ENCODE peak calls at places on chromosome 11, in nine cellular contexts. One of them, this sample, is unnamed.
A peak's percentile ranks its signal among the peaks of the same experiment; 100 is the strongest.

GRCh38 chr11:11407065-11407737 is 54.2 kb upstream of the CSNK2A3 start:
- DNase-seq in effector CD4-positive, alpha-beta T cell: no peak
- DNase-seq in stimulated activated CD8-positive, alpha-beta memory T cell treated with anti-CD3 and anti-CD28 coated beads, Interleukin-7, amount 100 ng/mL, for 1 hour: no peak
- DNase-seq in NCI-H1092 treated with DMSO at 0.1 percent for 48 hours: peak; percentile 95
- DNase-seq in CD8-positive, alpha-beta memory T cell: no peak
- DNase-seq in activated CD8-positive, alpha-beta memory T cell treated with anti-CD3 and anti-CD28 coated beads, Interleukin-2, amount 50 U/mL, for 4 hours: no peak
- DNase-seq in NCI-H187: peak; percentile 95
- DNase-seq in activated naive CD4-positive, alpha-beta T cell: no peak
- DNase-seq in cardiac fibroblast: no peak
- DNase-seq in this sample: no peak

GRCh38 chr11:27694992-27695391 is 5.3 kb downstream of the BDNF start:
- DNase-seq in NCI-H187: no peak
- DNase-seq in activated CD8-positive, alpha-beta memory T cell treated with anti-CD3 and anti-CD28 coated beads, Interleukin-2, amount 50 U/mL, for 4 hours: no peak
- DNase-seq in activated naive CD4-positive, alpha-beta T cell: no peak
- DNase-seq in NCI-H1092 treated with DMSO at 0.1 percent for 48 hours: peak; percentile 29
- DNase-seq in stimulated activated CD8-positive, alpha-beta memory T cell treated with anti-CD3 and anti-CD28 coated beads, Interleukin-7, amount 100 ng/mL, for 1 hour: no peak
- DNase-seq in effector CD4-positive, alpha-beta T cell: no peak
- DNase-seq in cardiac fibroblast: peak; percentile 64
- DNase-seq in CD8-positive, alpha-beta memory T cell: no peak
- DNase-seq in this sample: peak; percentile 21

GRCh38 chr11:30919389-30920172 is 333.4 kb upstream of the MPPED2 start:
- DNase-seq in stimulated activated CD8-positive, alpha-beta memory T cell treated with anti-CD3 and anti-CD28 coated beads, Interleukin-7, amount 100 ng/mL, for 1 hour: no peak
- DNase-seq in effector CD4-positive, alpha-beta T cell: no peak
- DNase-seq in NCI-H1092 treated with DMSO at 0.1 percent for 48 hours: no peak
- DNase-seq in cardiac fibroblast: no peak
- DNase-seq in CD8-positive, alpha-beta memory T cell: no peak
- DNase-seq in activated naive CD4-positive, alpha-beta T cell: no peak
- DNase-seq in activated CD8-positive, alpha-beta memory T cell treated with anti-CD3 and anti-CD28 coated beads, Interleukin-2, amount 50 U/mL, for 4 hours: no peak
- DNase-seq in NCI-H187: no peak
- DNase-seq in this sample: peak; percentile 6

GRCh38 chr11:102191832-102192231 is 81.6 kb downstream of the YAP1 start:
- DNase-seq in cardiac fibroblast: no peak
- DNase-seq in CD8-positive, alpha-beta memory T cell: no peak
- DNase-seq in NCI-H1092 treated with DMSO at 0.1 percent for 48 hours: no peak
- DNase-seq in stimulated activated CD8-positive, alpha-beta memory T cell treated with anti-CD3 and anti-CD28 coated beads, Interleukin-7, amount 100 ng/mL, for 1 hour: no peak
- DNase-seq in NCI-H187: no peak
- DNase-seq in activated CD8-positive, alpha-beta memory T cell treated with anti-CD3 and anti-CD28 coated beads, Interleukin-2, amount 50 U/mL, for 4 hours: no peak
- DNase-seq in effector CD4-positive, alpha-beta T cell: no peak
- DNase-seq in activated naive CD4-positive, alpha-beta T cell: no peak
- DNase-seq in this sample: no peak

GRCh38 chr11:96151501-96151900 is 191.5 kb downstream of the MAML2 start:
- DNase-seq in cardiac fibroblast: no peak
- DNase-seq in effector CD4-positive, alpha-beta T cell: no peak
- DNase-seq in NCI-H1092 treated with DMSO at 0.1 percent for 48 hours: no peak
- DNase-seq in stimulated activated CD8-positive, alpha-beta memory T cell treated with anti-CD3 and anti-CD28 coated beads, Interleukin-7, amount 100 ng/mL, for 1 hour: no peak
- DNase-seq in CD8-positive, alpha-beta memory T cell: no peak
- DNase-seq in activated naive CD4-positive, alpha-beta T cell: no peak
- DNase-seq in NCI-H187: no peak
- DNase-seq in activated CD8-positive, alpha-beta memory T cell treated with anti-CD3 and anti-CD28 coated beads, Interleukin-2, amount 50 U/mL, for 4 hours: no peak
- DNase-seq in this sample: no peak

GRCh38 chr11:129992161-129992944 is 10.3 kb downstream of the PRDM10 start:
- DNase-seq in CD8-positive, alpha-beta memory T cell: peak; percentile 35
- DNase-seq in cardiac fibroblast: peak; percentile 18
- DNase-seq in activated CD8-positive, alpha-beta memory T cell treated with anti-CD3 and anti-CD28 coated beads, Interleukin-2, amount 50 U/mL, for 4 hours: peak; percentile 42
- DNase-seq in NCI-H187: peak; percentile 22
- DNase-seq in NCI-H1092 treated with DMSO at 0.1 percent for 48 hours: peak; percentile 68
- DNase-seq in stimulated activated CD8-positive, alpha-beta memory T cell treated with anti-CD3 and anti-CD28 coated beads, Interleukin-7, amount 100 ng/mL, for 1 hour: no peak
- DNase-seq in activated naive CD4-positive, alpha-beta T cell: no peak
- DNase-seq in effector CD4-positive, alpha-beta T cell: peak; percentile 31
- DNase-seq in this sample: peak; percentile 81

GRCh38 chr11:125376856-125377255 is 119.2 kb downstream of the FEZ1 start:
- DNase-seq in stimulated activated CD8-positive, alpha-beta memory T cell treated with anti-CD3 and anti-CD28 coated beads, Interleukin-7, amount 100 ng/mL, for 1 hour: no peak
- DNase-seq in CD8-positive, alpha-beta memory T cell: no peak
- DNase-seq in activated naive CD4-positive, alpha-beta T cell: no peak
- DNase-seq in effector CD4-positive, alpha-beta T cell: no peak
- DNase-seq in activated CD8-positive, alpha-beta memory T cell treated with anti-CD3 and anti-CD28 coated beads, Interleukin-2, amount 50 U/mL, for 4 hours: no peak
- DNase-seq in NCI-H187: no peak
- DNase-seq in NCI-H1092 treated with DMSO at 0.1 percent for 48 hours: no peak
- DNase-seq in cardiac fibroblast: no peak
- DNase-seq in this sample: no peak

GRCh38 chr11:8442301-8442700 is 151.7 kb downstream of the STK33 start:
- DNase-seq in cardiac fibroblast: no peak
- DNase-seq in activated CD8-positive, alpha-beta memory T cell treated with anti-CD3 and anti-CD28 coated beads, Interleukin-2, amount 50 U/mL, for 4 hours: no peak
- DNase-seq in CD8-positive, alpha-beta memory T cell: no peak
- DNase-seq in stimulated activated CD8-positive, alpha-beta memory T cell treated with anti-CD3 and anti-CD28 coated beads, Interleukin-7, amount 100 ng/mL, for 1 hour: no peak
- DNase-seq in effector CD4-positive, alpha-beta T cell: no peak
- DNase-seq in NCI-H187: no peak
- DNase-seq in activated naive CD4-positive, alpha-beta T cell: no peak
- DNase-seq in NCI-H1092 treated with DMSO at 0.1 percent for 48 hours: peak; percentile 19
- DNase-seq in this sample: no peak

GRCh38 chr11:109911488-109911887 is 181.7 kb upstream of the ZC3H12C start:
- DNase-seq in NCI-H187: no peak
- DNase-seq in CD8-positive, alpha-beta memory T cell: no peak
- DNase-seq in stimulated activated CD8-positive, alpha-beta memory T cell treated with anti-CD3 and anti-CD28 coated beads, Interleukin-7, amount 100 ng/mL, for 1 hour: no peak
- DNase-seq in cardiac fibroblast: no peak
- DNase-seq in effector CD4-positive, alpha-beta T cell: no peak
- DNase-seq in NCI-H1092 treated with DMSO at 0.1 percent for 48 hours: no peak
- DNase-seq in activated naive CD4-positive, alpha-beta T cell: no peak
- DNase-seq in activated CD8-positive, alpha-beta memory T cell treated with anti-CD3 and anti-CD28 coated beads, Interleukin-2, amount 50 U/mL, for 4 hours: no peak
- DNase-seq in this sample: no peak

GRCh38 chr11:64298966-64299846 is 952 bp upstream of the CATSPERZ start:
- DNase-seq in cardiac fibroblast: peak; percentile 41
- DNase-seq in CD8-positive, alpha-beta memory T cell: peak; percentile 19
- DNase-seq in activated CD8-positive, alpha-beta memory T cell treated with anti-CD3 and anti-CD28 coated beads, Interleukin-2, amount 50 U/mL, for 4 hours: no peak
- DNase-seq in activated naive CD4-positive, alpha-beta T cell: no peak
- DNase-seq in NCI-H1092 treated with DMSO at 0.1 percent for 48 hours: peak; percentile 45
- DNase-seq in NCI-H187: no peak
- DNase-seq in effector CD4-positive, alpha-beta T cell: no peak
- DNase-seq in stimulated activated CD8-positive, alpha-beta memory T cell treated with anti-CD3 and anti-CD28 coated beads, Interleukin-7, amount 100 ng/mL, for 1 hour: no peak
- DNase-seq in this sample: no peak

GRCh38 chr11:1826552-1827094 is 8.2 kb upstream of the SYT8 start:
- DNase-seq in NCI-H1092 treated with DMSO at 0.1 percent for 48 hours: no peak
- DNase-seq in activated CD8-positive, alpha-beta memory T cell treated with anti-CD3 and anti-CD28 coated beads, Interleukin-2, amount 50 U/mL, for 4 hours: no peak
- DNase-seq in CD8-positive, alpha-beta memory T cell: no peak
- DNase-seq in effector CD4-positive, alpha-beta T cell: no peak
- DNase-seq in NCI-H187: no peak
- DNase-seq in cardiac fibroblast: peak; percentile 93
- DNase-seq in stimulated activated CD8-positive, alpha-beta memory T cell treated with anti-CD3 and anti-CD28 coated beads, Interleukin-7, amount 100 ng/mL, for 1 hour: no peak
- DNase-seq in activated naive CD4-positive, alpha-beta T cell: no peak
- DNase-seq in this sample: no peak

GRCh38 chr11:131884461-131885073 is 514.2 kb downstream of the NTM start:
- DNase-seq in activated CD8-positive, alpha-beta memory T cell treated with anti-CD3 and anti-CD28 coated beads, Interleukin-2, amount 50 U/mL, for 4 hours: no peak
- DNase-seq in NCI-H1092 treated with DMSO at 0.1 percent for 48 hours: no peak
- DNase-seq in CD8-positive, alpha-beta memory T cell: no peak
- DNase-seq in activated naive CD4-positive, alpha-beta T cell: no peak
- DNase-seq in effector CD4-positive, alpha-beta T cell: no peak
- DNase-seq in NCI-H187: no peak
- DNase-seq in stimulated activated CD8-positive, alpha-beta memory T cell treated with anti-CD3 and anti-CD28 coated beads, Interleukin-7, amount 100 ng/mL, for 1 hour: no peak
- DNase-seq in cardiac fibroblast: no peak
- DNase-seq in this sample: no peak

GRCh38 chr11:59560290-59560701 is 49.0 kb downstream of the OR4D9 start:
- DNase-seq in effector CD4-positive, alpha-beta T cell: peak; percentile 66
- DNase-seq in activated CD8-positive, alpha-beta memory T cell treated with anti-CD3 and anti-CD28 coated beads, Interleukin-2, amount 50 U/mL, for 4 hours: peak; percentile 61
- DNase-seq in NCI-H1092 treated with DMSO at 0.1 percent for 48 hours: peak; percentile 79
- DNase-seq in NCI-H187: peak; percentile 33
- DNase-seq in activated naive CD4-positive, alpha-beta T cell: peak; percentile 60
- DNase-seq in stimulated activated CD8-positive, alpha-beta memory T cell treated with anti-CD3 and anti-CD28 coated beads, Interleukin-7, amount 100 ng/mL, for 1 hour: peak; percentile 39
- DNase-seq in CD8-positive, alpha-beta memory T cell: peak; percentile 83
- DNase-seq in cardiac fibroblast: peak; percentile 79
- DNase-seq in this sample: peak; percentile 92

GRCh38 chr11:2210366-2211112 is 38.9 kb upstream of the TH start:
- DNase-seq in CD8-positive, alpha-beta memory T cell: no peak
- DNase-seq in NCI-H1092 treated with DMSO at 0.1 percent for 48 hours: no peak
- DNase-seq in activated naive CD4-positive, alpha-beta T cell: no peak
- DNase-seq in stimulated activated CD8-positive, alpha-beta memory T cell treated with anti-CD3 and anti-CD28 coated beads, Interleukin-7, amount 100 ng/mL, for 1 hour: no peak
- DNase-seq in cardiac fibroblast: no peak
- DNase-seq in NCI-H187: no peak
- DNase-seq in activated CD8-positive, alpha-beta memory T cell treated with anti-CD3 and anti-CD28 coated beads, Interleukin-2, amount 50 U/mL, for 4 hours: no peak
- DNase-seq in effector CD4-positive, alpha-beta T cell: no peak
- DNase-seq in this sample: no peak

GRCh38 chr11:28819741-28820140 is 711.6 kb downstream of the METTL15 start:
- DNase-seq in NCI-H187: no peak
- DNase-seq in NCI-H1092 treated with DMSO at 0.1 percent for 48 hours: no peak
- DNase-seq in activated CD8-positive, alpha-beta memory T cell treated with anti-CD3 and anti-CD28 coated beads, Interleukin-2, amount 50 U/mL, for 4 hours: no peak
- DNase-seq in cardiac fibroblast: no peak
- DNase-seq in stimulated activated CD8-positive, alpha-beta memory T cell treated with anti-CD3 and anti-CD28 coated beads, Interleukin-7, amount 100 ng/mL, for 1 hour: no peak
- DNase-seq in CD8-positive, alpha-beta memory T cell: no peak
- DNase-seq in activated naive CD4-positive, alpha-beta T cell: no peak
- DNase-seq in effector CD4-positive, alpha-beta T cell: no peak
- DNase-seq in this sample: no peak

GRCh38 chr11:94849836-94850235 is 81.7 kb downstream of the AMOTL1 start:
- DNase-seq in cardiac fibroblast: peak; percentile 70
- DNase-seq in effector CD4-positive, alpha-beta T cell: no peak
- DNase-seq in stimulated activated CD8-positive, alpha-beta memory T cell treated with anti-CD3 and anti-CD28 coated beads, Interleukin-7, amount 100 ng/mL, for 1 hour: no peak
- DNase-seq in CD8-positive, alpha-beta memory T cell: no peak
- DNase-seq in NCI-H187: no peak
- DNase-seq in NCI-H1092 treated with DMSO at 0.1 percent for 48 hours: no peak
- DNase-seq in activated naive CD4-positive, alpha-beta T cell: no peak
- DNase-seq in activated CD8-positive, alpha-beta memory T cell treated with anti-CD3 and anti-CD28 coated beads, Interleukin-2, amount 50 U/mL, for 4 hours: no peak
- DNase-seq in this sample: no peak

GRCh38 chr11:106321601-106322000 is 244.1 kb downstream of the AASDHPPT start:
- DNase-seq in cardiac fibroblast: no peak
- DNase-seq in activated CD8-positive, alpha-beta memory T cell treated with anti-CD3 and anti-CD28 coated beads, Interleukin-2, amount 50 U/mL, for 4 hours: no peak
- DNase-seq in CD8-positive, alpha-beta memory T cell: no peak
- DNase-seq in effector CD4-positive, alpha-beta T cell: no peak
- DNase-seq in activated naive CD4-positive, alpha-beta T cell: no peak
- DNase-seq in stimulated activated CD8-positive, alpha-beta memory T cell treated with anti-CD3 and anti-CD28 coated beads, Interleukin-7, amount 100 ng/mL, for 1 hour: no peak
- DNase-seq in NCI-H187: no peak
- DNase-seq in NCI-H1092 treated with DMSO at 0.1 percent for 48 hours: no peak
- DNase-seq in this sample: no peak

GRCh38 chr11:111833524-111833923 is 37.9 kb downstream of the ALG9 start:
- DNase-seq in effector CD4-positive, alpha-beta T cell: no peak
- DNase-seq in NCI-H1092 treated with DMSO at 0.1 percent for 48 hours: no peak
- DNase-seq in CD8-positive, alpha-beta memory T cell: no peak
- DNase-seq in activated naive CD4-positive, alpha-beta T cell: no peak
- DNase-seq in activated CD8-positive, alpha-beta memory T cell treated with anti-CD3 and anti-CD28 coated beads, Interleukin-2, amount 50 U/mL, for 4 hours: no peak
- DNase-seq in NCI-H187: no peak
- DNase-seq in cardiac fibroblast: peak; percentile 32
- DNase-seq in stimulated activated CD8-positive, alpha-beta memory T cell treated with anti-CD3 and anti-CD28 coated beads, Interleukin-7, amount 100 ng/mL, for 1 hour: no peak
- DNase-seq in this sample: no peak

GRCh38 chr11:93743316-93743715 is 1.8 kb downstream of the C11orf54 start:
- DNase-seq in stimulated activated CD8-positive, alpha-beta memory T cell treated with anti-CD3 and anti-CD28 coated beads, Interleukin-7, amount 100 ng/mL, for 1 hour: no peak
- DNase-seq in NCI-H1092 treated with DMSO at 0.1 percent for 48 hours: no peak
- DNase-seq in CD8-positive, alpha-beta memory T cell: no peak
- DNase-seq in activated CD8-positive, alpha-beta memory T cell treated with anti-CD3 and anti-CD28 coated beads, Interleukin-2, amount 50 U/mL, for 4 hours: no peak
- DNase-seq in activated naive CD4-positive, alpha-beta T cell: no peak
- DNase-seq in cardiac fibroblast: no peak
- DNase-seq in effector CD4-positive, alpha-beta T cell: no peak
- DNase-seq in NCI-H187: no peak
- DNase-seq in this sample: no peak

GRCh38 chr11:27171391-27171790 is 130.8 kb downstream of the BBOX1 start:
- DNase-seq in cardiac fibroblast: no peak
- DNase-seq in NCI-H187: no peak
- DNase-seq in activated naive CD4-positive, alpha-beta T cell: no peak
- DNase-seq in effector CD4-positive, alpha-beta T cell: no peak
- DNase-seq in NCI-H1092 treated with DMSO at 0.1 percent for 48 hours: no peak
- DNase-seq in CD8-positive, alpha-beta memory T cell: no peak
- DNase-seq in stimulated activated CD8-positive, alpha-beta memory T cell treated with anti-CD3 and anti-CD28 coated beads, Interleukin-7, amount 100 ng/mL, for 1 hour: no peak
- DNase-seq in activated CD8-positive, alpha-beta memory T cell treated with anti-CD3 and anti-CD28 coated beads, Interleukin-2, amount 50 U/mL, for 4 hours: no peak
- DNase-seq in this sample: no peak

GRCh38 chr11:1437500-1437899 is 47.8 kb downstream of the BRSK2 start:
- DNase-seq in CD8-positive, alpha-beta memory T cell: no peak
- DNase-seq in stimulated activated CD8-positive, alpha-beta memory T cell treated with anti-CD3 and anti-CD28 coated beads, Interleukin-7, amount 100 ng/mL, for 1 hour: no peak
- DNase-seq in cardiac fibroblast: peak; percentile 88
- DNase-seq in NCI-H1092 treated with DMSO at 0.1 percent for 48 hours: no peak
- DNase-seq in activated naive CD4-positive, alpha-beta T cell: no peak
- DNase-seq in NCI-H187: no peak
- DNase-seq in activated CD8-positive, alpha-beta memory T cell treated with anti-CD3 and anti-CD28 coated beads, Interleukin-2, amount 50 U/mL, for 4 hours: no peak
- DNase-seq in effector CD4-positive, alpha-beta T cell: no peak
- DNase-seq in this sample: no peak

GRCh38 chr11:66015094-66015881 is 3.5 kb downstream of the CST6 start:
- DNase-seq in effector CD4-positive, alpha-beta T cell: no peak
- DNase-seq in activated naive CD4-positive, alpha-beta T cell: no peak
- DNase-seq in NCI-H187: no peak
- DNase-seq in NCI-H1092 treated with DMSO at 0.1 percent for 48 hours: no peak
- DNase-seq in CD8-positive, alpha-beta memory T cell: no peak
- DNase-seq in stimulated activated CD8-positive, alpha-beta memory T cell treated with anti-CD3 and anti-CD28 coated beads, Interleukin-7, amount 100 ng/mL, for 1 hour: no peak
- DNase-seq in activated CD8-positive, alpha-beta memory T cell treated with anti-CD3 and anti-CD28 coated beads, Interleukin-2, amount 50 U/mL, for 4 hours: no peak
- DNase-seq in cardiac fibroblast: peak; percentile 72
- DNase-seq in this sample: no peak

GRCh38 chr11:84719935-84720577 is 907.1 kb downstream of the DLG2 start:
- DNase-seq in cardiac fibroblast: no peak
- DNase-seq in stimulated activated CD8-positive, alpha-beta memory T cell treated with anti-CD3 and anti-CD28 coated beads, Interleukin-7, amount 100 ng/mL, for 1 hour: no peak
- DNase-seq in effector CD4-positive, alpha-beta T cell: no peak
- DNase-seq in activated naive CD4-positive, alpha-beta T cell: no peak
- DNase-seq in activated CD8-positive, alpha-beta memory T cell treated with anti-CD3 and anti-CD28 coated beads, Interleukin-2, amount 50 U/mL, for 4 hours: peak; percentile 6
- DNase-seq in NCI-H1092 treated with DMSO at 0.1 percent for 48 hours: peak; percentile 54
- DNase-seq in NCI-H187: no peak
- DNase-seq in CD8-positive, alpha-beta memory T cell: no peak
- DNase-seq in this sample: peak; percentile 43

GRCh38 chr11:6531267-6531752 is 34.2 kb downstream of the DNHD1 start:
- DNase-seq in effector CD4-positive, alpha-beta T cell: no peak
- DNase-seq in activated naive CD4-positive, alpha-beta T cell: no peak
- DNase-seq in stimulated activated CD8-positive, alpha-beta memory T cell treated with anti-CD3 and anti-CD28 coated beads, Interleukin-7, amount 100 ng/mL, for 1 hour: no peak
- DNase-seq in CD8-positive, alpha-beta memory T cell: peak; percentile 21
- DNase-seq in cardiac fibroblast: peak; percentile 65
- DNase-seq in activated CD8-positive, alpha-beta memory T cell treated with anti-CD3 and anti-CD28 coated beads, Interleukin-2, amount 50 U/mL, for 4 hours: no peak
- DNase-seq in NCI-H187: no peak
- DNase-seq in NCI-H1092 treated with DMSO at 0.1 percent for 48 hours: peak; percentile 33
- DNase-seq in this sample: peak; percentile 70

GRCh38 chr11:44133335-44133946 is 38.0 kb downstream of the EXT2 start:
- DNase-seq in effector CD4-positive, alpha-beta T cell: no peak
- DNase-seq in CD8-positive, alpha-beta memory T cell: no peak
- DNase-seq in NCI-H187: no peak
- DNase-seq in cardiac fibroblast: peak; percentile 75
- DNase-seq in NCI-H1092 treated with DMSO at 0.1 percent for 48 hours: peak; percentile 6
- DNase-seq in stimulated activated CD8-positive, alpha-beta memory T cell treated with anti-CD3 and anti-CD28 coated beads, Interleukin-7, amount 100 ng/mL, for 1 hour: no peak
- DNase-seq in activated CD8-positive, alpha-beta memory T cell treated with anti-CD3 and anti-CD28 coated beads, Interleukin-2, amount 50 U/mL, for 4 hours: no peak
- DNase-seq in activated naive CD4-positive, alpha-beta T cell: no peak
- DNase-seq in this sample: peak; percentile 19

GRCh38 chr11:28347351-28347750 is 239.2 kb downstream of the METTL15 start:
- DNase-seq in activated naive CD4-positive, alpha-beta T cell: no peak
- DNase-seq in effector CD4-positive, alpha-beta T cell: no peak
- DNase-seq in activated CD8-positive, alpha-beta memory T cell treated with anti-CD3 and anti-CD28 coated beads, Interleukin-2, amount 50 U/mL, for 4 hours: no peak
- DNase-seq in CD8-positive, alpha-beta memory T cell: no peak
- DNase-seq in stimulated activated CD8-positive, alpha-beta memory T cell treated with anti-CD3 and anti-CD28 coated beads, Interleukin-7, amount 100 ng/mL, for 1 hour: no peak
- DNase-seq in NCI-H187: no peak
- DNase-seq in NCI-H1092 treated with DMSO at 0.1 percent for 48 hours: no peak
- DNase-seq in cardiac fibroblast: no peak
- DNase-seq in this sample: no peak

GRCh38 chr11:131894615-131895544 is 524.5 kb downstream of the NTM start:
- DNase-seq in CD8-positive, alpha-beta memory T cell: no peak
- DNase-seq in stimulated activated CD8-positive, alpha-beta memory T cell treated with anti-CD3 and anti-CD28 coated beads, Interleukin-7, amount 100 ng/mL, for 1 hour: no peak
- DNase-seq in cardiac fibroblast: peak; percentile 41
- DNase-seq in NCI-H187: no peak
- DNase-seq in activated naive CD4-positive, alpha-beta T cell: no peak
- DNase-seq in NCI-H1092 treated with DMSO at 0.1 percent for 48 hours: no peak
- DNase-seq in effector CD4-positive, alpha-beta T cell: no peak
- DNase-seq in activated CD8-positive, alpha-beta memory T cell treated with anti-CD3 and anti-CD28 coated beads, Interleukin-2, amount 50 U/mL, for 4 hours: no peak
- DNase-seq in this sample: no peak

GRCh38 chr11:11867720-11868119 is 25.9 kb downstream of the USP47 start:
- DNase-seq in stimulated activated CD8-positive, alpha-beta memory T cell treated with anti-CD3 and anti-CD28 coated beads, Interleukin-7, amount 100 ng/mL, for 1 hour: no peak
- DNase-seq in NCI-H1092 treated with DMSO at 0.1 percent for 48 hours: no peak
- DNase-seq in NCI-H187: no peak
- DNase-seq in CD8-positive, alpha-beta memory T cell: no peak
- DNase-seq in effector CD4-positive, alpha-beta T cell: no peak
- DNase-seq in activated CD8-positive, alpha-beta memory T cell treated with anti-CD3 and anti-CD28 coated beads, Interleukin-2, amount 50 U/mL, for 4 hours: no peak
- DNase-seq in activated naive CD4-positive, alpha-beta T cell: no peak
- DNase-seq in cardiac fibroblast: no peak
- DNase-seq in this sample: no peak

GRCh38 chr11:19345519-19345847 is 104.7 kb upstream of the E2F8 start:
- DNase-seq in CD8-positive, alpha-beta memory T cell: no peak
- DNase-seq in activated naive CD4-positive, alpha-beta T cell: no peak
- DNase-seq in NCI-H187: no peak
- DNase-seq in NCI-H1092 treated with DMSO at 0.1 percent for 48 hours: peak; percentile 41
- DNase-seq in stimulated activated CD8-positive, alpha-beta memory T cell treated with anti-CD3 and anti-CD28 coated beads, Interleukin-7, amount 100 ng/mL, for 1 hour: no peak
- DNase-seq in activated CD8-positive, alpha-beta memory T cell treated with anti-CD3 and anti-CD28 coated beads, Interleukin-2, amount 50 U/mL, for 4 hours: no peak
- DNase-seq in effector CD4-positive, alpha-beta T cell: no peak
- DNase-seq in cardiac fibroblast: peak; percentile 27
- DNase-seq in this sample: no peak

GRCh38 chr11:45461514-45461913 is 175.4 kb upstream of the SYT13 start:
- DNase-seq in stimulated activated CD8-positive, alpha-beta memory T cell treated with anti-CD3 and anti-CD28 coated beads, Interleukin-7, amount 100 ng/mL, for 1 hour: no peak
- DNase-seq in CD8-positive, alpha-beta memory T cell: no peak
- DNase-seq in cardiac fibroblast: no peak
- DNase-seq in NCI-H187: no peak
- DNase-seq in activated naive CD4-positive, alpha-beta T cell: no peak
- DNase-seq in effector CD4-positive, alpha-beta T cell: no peak
- DNase-seq in activated CD8-positive, alpha-beta memory T cell treated with anti-CD3 and anti-CD28 coated beads, Interleukin-2, amount 50 U/mL, for 4 hours: no peak
- DNase-seq in NCI-H1092 treated with DMSO at 0.1 percent for 48 hours: no peak
- DNase-seq in this sample: no peak

GRCh38 chr11:118907051-118907748 is 18.5 kb downstream of the BCL9L start:
- DNase-seq in effector CD4-positive, alpha-beta T cell: peak; percentile 84
- DNase-seq in activated CD8-positive, alpha-beta memory T cell treated with anti-CD3 and anti-CD28 coated beads, Interleukin-2, amount 50 U/mL, for 4 hours: peak; percentile 88
- DNase-seq in activated naive CD4-positive, alpha-beta T cell: peak; percentile 76
- DNase-seq in cardiac fibroblast: peak; percentile 79
- DNase-seq in NCI-H1092 treated with DMSO at 0.1 percent for 48 hours: peak; percentile 67
- DNase-seq in stimulated activated CD8-positive, alpha-beta memory T cell treated with anti-CD3 and anti-CD28 coated beads, Interleukin-7, amount 100 ng/mL, for 1 hour: peak; percentile 72
- DNase-seq in NCI-H187: peak; percentile 78
- DNase-seq in CD8-positive, alpha-beta memory T cell: peak; percentile 84
- DNase-seq in this sample: peak; percentile 89